ENCODE peak calls at places on chromosomes 16 and 17, in ten cellular contexts. T, O, I, B, R, M, H, Q, N and Y are unnamed samples.

GRCh38 chr16:35748621-35749252 is 2289.3 kb downstream of the TP53TG3F start:
- DNase-seq in T (no peak), Q (no peak), I (no peak), B (no peak), M (no peak), H (no peak), N (no peak), R (no peak), O (no peak), Y (no peak)

GRCh38 chr16:3158498-3159314 is 23.9 kb downstream of the ZNF213 start:
- DNase-seq in T (peak), R (peak), N (no peak), H (peak), I (peak), M (peak), B (peak), Q (peak), O (peak), Y (peak)

GRCh38 chr16:734208-734980 is 6.4 kb downstream of the CIAO3 start:
- DNase-seq in Q (no peak), O (no peak), I (no peak), M (peak), R (no peak), B (no peak), T (no peak), H (no peak), N (no peak), Y (no peak)

GRCh38 chr16:9099131-9099625 is 7.7 kb downstream of the HAPSTR1 start:
- DNase-seq in H (no peak), B (no peak), M (no peak), N (no peak), T (peak), Q (no peak), I (peak), R (peak), O (peak), Y (no peak)

GRCh38 chr17:79752175-79752574 is 21.4 kb downstream of the ENPP7 start:
- DNase-seq in R (no peak), M (no peak), B (no peak), T (no peak), H (no peak), Q (peak), I (no peak), O (no peak), N (no peak), Y (no peak)

GRCh38 chr17:42759982-42760651 is 910 bp upstream of the RAMP2 start:
- DNase-seq in O (peak), M (no peak), B (no peak), H (no peak), Q (no peak), I (no peak), R (no peak), N (no peak), T (no peak), Y (no peak)

GRCh38 chr16:55820615-55821014 is 12.3 kb downstream of the CES1 start:
- DNase-seq in T (no peak), H (no peak), B (no peak), N (no peak), Q (no peak), R (no peak), O (no peak), I (no peak), M (no peak), Y (no peak)

GRCh38 chr17:44736551-44737240 is 22.1 kb upstream of the ADAM11 start:
- DNase-seq in I (no peak), O (no peak), M (no peak), R (no peak), N (no peak), H (no peak), T (no peak), Q (no peak), B (no peak), Y (no peak)

GRCh38 chr16:23965137-23965733 is 129.5 kb downstream of the PRKCB start:
- DNase-seq in T (no peak), O (no peak), N (no peak), B (no peak), I (no peak), Q (no peak), H (no peak), R (no peak), M (no peak), Y (no peak)

GRCh38 chr17:258045-258734 is 76.7 kb upstream of the DOC2B start:
- DNase-seq in H (peak), T (peak), M (peak), N (no peak), I (no peak), Q (no peak), O (no peak), B (no peak), R (no peak), Y (no peak)

GRCh38 chr16:22659933-22660332 is 149.2 kb downstream of the NPIPB5 start:
- DNase-seq in M (no peak), R (no peak), H (no peak), T (peak), Q (no peak), B (no peak), I (no peak), O (no peak), N (no peak), Y (no peak)

GRCh38 chr17:32385971-32386370 is 36.0 kb downstream of the ZNF207 start:
- DNase-seq in T (no peak), Q (no peak), I (no peak), M (no peak), O (no peak), R (no peak), B (no peak), H (no peak), N (no peak), Y (no peak)

GRCh38 chr17:880074-880870 is 98.1 kb downstream of the MRM3 start:
- DNase-seq in Q (no peak), N (no peak), R (no peak), I (peak), T (no peak), H (no peak), M (no peak), B (no peak), O (no peak), Y (no peak)

GRCh38 chr17:17740627-17741237 is 59.5 kb downstream of the RAI1 start:
- DNase-seq in T (no peak), R (peak), N (no peak), I (no peak), B (no peak), O (no peak), M (no peak), Q (peak), H (no peak), Y (no peak)

GRCh38 chr16:3364774-3365427 is 9.2 kb downstream of the OR2C1 start:
- DNase-seq in N (no peak), B (peak), Q (peak), H (no peak), M (peak), I (peak), R (peak), O (peak), T (peak), Y (peak)

GRCh38 chr16:56426585-56426984 is 1.2 kb upstream of the AMFR start:
- DNase-seq in M (no peak), O (no peak), I (peak), H (no peak), T (no peak), R (no peak), Q (no peak), N (no peak), B (no peak), Y (no peak)

GRCh38 chr17:45320931-45321461 is 4.2 kb upstream of the MAP3K14 start:
- DNase-seq in T (peak), M (no peak), B (peak), O (no peak), Q (no peak), I (peak), N (no peak), R (peak), H (no peak), Y (no peak)

GRCh38 chr17:65918450-65918849 is 273.5 kb downstream of the CEP112 start:
- DNase-seq in B (no peak), M (no peak), N (no peak), I (no peak), R (no peak), H (no peak), O (no peak), T (no peak), Q (no peak), Y (no peak)

GRCh38 chr17:61574542-61575351 is 16.3 kb downstream of the NACA2 start:
- DNase-seq in O (no peak), B (peak), I (peak), Q (no peak), R (no peak), N (peak), M (no peak), H (no peak), T (peak), Y (no peak)